ENCODE peak calls at places on chromosomes 13 and 19, in nine cellular contexts. C is right atrium auricular region; K is H4; Q is stimulated activated CD4-positive, alpha-beta T cell treated with anti-CD3 and anti-CD28 coated beads, Interleukin-1b, Interleukin-23, amount 100 ng/mL, for 4 hours; R is endothelial cell; H is AG04449; T is stimulated activated naive CD8-positive, alpha-beta T cell treated with anti-CD3 and anti-CD28 coated beads, Interleukin-15, amount 100 ng/mL, for 72 hours; S is NCI-H748 treated with DMSO at 0.1 percent for 48 hours; F is fibroblast of lung. Z is an unnamed sample.

GRCh38 chr19:51599084-51599483 is 28.0 kb downstream of the ZNF175 start:
- DNase-seq in C (no peak), K (no peak), Q (no peak), R (no peak), H (no peak), T (no peak), S (no peak), F (no peak), Z (no peak)

GRCh38 chr13:30995331-30995730 is 62.9 kb downstream of the TEX26 start:
- DNase-seq in C (no peak), K (no peak), Q (no peak), R (no peak), H (no peak), T (no peak), S (no peak), F (no peak), Z (no peak)

GRCh38 chr13:49985129-49985528 is 11.7 kb upstream of the TRIM13 start:
- DNase-seq in C (no peak), K (no peak), Q (no peak), R (no peak), H (no peak), T (no peak), S (no peak), F (no peak), Z (no peak)

GRCh38 chr19:49116544-49116943 is 2.4 kb downstream of the LIN7B start:
- DNase-seq in C (no peak), K (no peak), Q (no peak), R (no peak), H (no peak), T (no peak), S (no peak), F (no peak), Z (no peak)

GRCh38 chr19:57406516-57407123 is 4.3 kb upstream of the ZNF17 start:
- DNase-seq in C (no peak), K (peak), Q (peak), R (peak), H (no peak), T (peak), S (peak), F (peak), Z (no peak)

GRCh38 chr19:42301646-42302204 is at the start of gene PRR19:
- DNase-seq in C (no peak), K (no peak), Q (no peak), R (no peak), H (no peak), T (no peak), S (no peak), F (no peak), Z (no peak)

GRCh38 chr19:5480427-5480836 is 25.2 kb downstream of the ZNRF4 start:
- DNase-seq in C (no peak), K (no peak), Q (peak), R (peak), H (no peak), T (peak), S (peak), F (no peak), Z (peak)

GRCh38 chr13:79090552-79091159 is 315.4 kb downstream of the RBM26 start:
- DNase-seq in C (no peak), K (no peak), Q (no peak), R (no peak), H (no peak), T (no peak), S (no peak), F (no peak), Z (no peak)

GRCh38 chr19:50060107-50060506 is 34.3 kb downstream of the ZNF473 start:
- DNase-seq in C (no peak), K (no peak), Q (no peak), R (no peak), H (no peak), T (no peak), S (no peak), F (no peak), Z (no peak)

GRCh38 chr13:74290324-74290773 is 156.1 kb upstream of the KLF12 start:
- DNase-seq in C (no peak), K (peak), Q (no peak), R (no peak), H (no peak), T (peak), S (peak), F (peak), Z (peak)

GRCh38 chr13:94063096-94063495 is 416.4 kb downstream of the DCT start:
- DNase-seq in C (no peak), K (no peak), Q (no peak), R (no peak), H (no peak), T (no peak), S (no peak), F (peak), Z (no peak)

GRCh38 chr19:53432088-53432661 is 391 bp downstream of the ZNF761 start:
- DNase-seq in C (peak), K (no peak), Q (peak), R (peak), H (no peak), T (peak), S (no peak), F (peak), Z (peak)

GRCh38 chr13:110610955-110611595 is 4.3 kb upstream of the NAXD start:
- DNase-seq in C (no peak), K (peak), Q (no peak), R (no peak), H (no peak), T (no peak), S (no peak), F (peak), Z (no peak)

GRCh38 chr13:111402441-111402840 is 82.0 kb downstream of the TEX29 start:
- DNase-seq in C (no peak), K (no peak), Q (no peak), R (no peak), H (no peak), T (no peak), S (no peak), F (no peak), Z (no peak)

GRCh38 chr13:110576736-110577476 is 15.4 kb upstream of the RAB20 start:
- DNase-seq in C (no peak), K (no peak), Q (no peak), R (no peak), H (no peak), T (no peak), S (no peak), F (no peak), Z (no peak)

GRCh38 chr19:47520839-47521238 is 6.0 kb upstream of the NAPA start:
- DNase-seq in C (no peak), K (no peak), Q (no peak), R (no peak), H (no peak), T (no peak), S (no peak), F (no peak), Z (no peak)

GRCh38 chr13:110006304-110006703 is 219.9 kb upstream of the IRS2 start:
- DNase-seq in C (no peak), K (peak), Q (no peak), R (no peak), H (no peak), T (no peak), S (no peak), F (peak), Z (no peak)

GRCh38 chr13:19155321-19155861 is 26.2 kb downstream of the TUBA3C start:
- DNase-seq in C (no peak), K (no peak), Q (no peak), R (no peak), H (no peak), T (no peak), S (no peak), F (no peak), Z (no peak)

GRCh38 chr19:35468637-35469036 is 20.6 kb downstream of the FFAR2 start:
- DNase-seq in C (no peak), K (peak), Q (peak), R (peak), H (peak), T (peak), S (no peak), F (no peak), Z (peak)

GRCh38 chr13:110396913-110397379 is 89.9 kb downstream of the COL4A2 start:
- DNase-seq in C (peak), K (peak), Q (no peak), R (no peak), H (peak), T (no peak), S (no peak), F (peak), Z (peak)

GRCh38 chr19:51263808-51264207 is 12.9 kb downstream of the SIGLECL1 start:
- DNase-seq in C (no peak), K (no peak), Q (no peak), R (no peak), H (no peak), T (no peak), S (no peak), F (no peak), Z (no peak)